ENCODE peak calls at places on chromosome 10, in seven cellular contexts. S is SK-N-SH, F is GM23338, Q is PC-3, K is HCT116, W is neural progenitor cell, P is GM23248. J is an unnamed sample.

GRCh38 chr10:118567701-118568248 is 27.7 kb downstream of the PRLHR start:
- DNase-seq in K (no peak), W (no peak), P (no peak), S (no peak), Q (no peak), F (no peak), J (no peak)

GRCh38 chr10:30806824-30807223 is 177.3 kb upstream of the LYZL2 start:
- DNase-seq in S (no peak), Q (no peak), K (no peak), F (no peak), W (no peak), P (peak), J (no peak)

GRCh38 chr10:12735843-12736462 is 265.6 kb downstream of the CCDC3 start:
- DNase-seq in S (no peak), F (no peak), K (no peak), Q (no peak), W (no peak), P (no peak), J (no peak)

GRCh38 chr10:3757638-3758490 is 27.1 kb downstream of the KLF6 start:
- DNase-seq in F (no peak), W (no peak), Q (peak), P (peak), K (no peak), S (peak), J (peak)

GRCh38 chr10:13712799-13713581 is 126.2 kb downstream of the PRPF18 start:
- DNase-seq in F (no peak), S (no peak), P (peak), Q (peak), W (no peak), K (peak), J (peak)

GRCh38 chr10:17001961-17002749 is 127.5 kb downstream of the CUBN start:
- DNase-seq in Q (no peak), W (no peak), S (no peak), K (no peak), P (peak), F (no peak), J (no peak)

GRCh38 chr10:96857613-96858012 is 25.5 kb downstream of the LCOR start:
- DNase-seq in S (no peak), F (no peak), W (no peak), Q (no peak), K (no peak), P (no peak), J (no peak)

GRCh38 chr10:71806706-71807556 is 33.6 kb upstream of the VSIR start:
- DNase-seq in P (no peak), F (no peak), S (no peak), Q (no peak), K (no peak), W (no peak), J (no peak)

GRCh38 chr10:31887850-31888249 is 40.8 kb downstream of the ARHGAP12 start:
- DNase-seq in F (no peak), K (no peak), W (no peak), P (no peak), S (no peak), Q (no peak), J (no peak)

GRCh38 chr10:30701471-30702173 is 72.1 kb upstream of the LYZL2 start:
- DNase-seq in P (peak), K (no peak), F (no peak), W (no peak), Q (peak), S (peak), J (peak)

GRCh38 chr10:64682043-64682442 is 1160.8 kb downstream of the REEP3 start:
- DNase-seq in F (no peak), P (no peak), S (no peak), Q (peak), W (no peak), K (no peak), J (no peak)

GRCh38 chr10:3293536-3294431 is 121.2 kb upstream of the PITRM1 start:
- DNase-seq in K (no peak), Q (no peak), S (no peak), P (peak), W (no peak), F (no peak), J (no peak)

GRCh38 chr10:33556581-33556980 is 222.1 kb upstream of the NRP1 start:
- DNase-seq in W (peak), P (no peak), K (no peak), Q (no peak), F (no peak), S (no peak), J (no peak)

GRCh38 chr10:114940735-114941134 is 2.7 kb downstream of the TRUB1 start:
- DNase-seq in P (peak), S (no peak), W (no peak), K (no peak), F (no peak), Q (no peak), J (no peak)

GRCh38 chr10:35211390-35211789 is 84.7 kb downstream of the CREM start:
- DNase-seq in F (peak), S (no peak), P (no peak), W (peak), Q (no peak), K (no peak), J (no peak)

GRCh38 chr10:72090326-72090725 is 2.0 kb upstream of the SPOCK2 start:
- DNase-seq in Q (peak), P (no peak), F (no peak), W (no peak), K (no peak), S (no peak), J (no peak)

GRCh38 chr10:84743483-84743882 is 415.1 kb downstream of the CCSER2 start:
- DNase-seq in S (no peak), Q (peak), K (peak), W (no peak), P (peak), F (peak), J (peak)

GRCh38 chr10:2508971-2509605 is 558.3 kb upstream of the PFKP start:
- DNase-seq in F (no peak), S (no peak), P (peak), K (no peak), Q (no peak), W (no peak), J (no peak)

GRCh38 chr10:17237915-17238444 is 9.9 kb downstream of the VIM start:
- DNase-seq in P (peak), K (no peak), W (no peak), S (no peak), F (no peak), Q (no peak), J (no peak)

GRCh38 chr10:78202386-78202785 is 168.7 kb downstream of the RPS24 start:
- DNase-seq in W (no peak), F (no peak), K (no peak), Q (no peak), S (no peak), P (no peak), J (no peak)

GRCh38 chr10:85187047-85187446 is 858.7 kb downstream of the CCSER2 start:
- DNase-seq in S (no peak), P (no peak), F (no peak), W (no peak), Q (no peak), K (no peak), J (no peak)

GRCh38 chr10:66301078-66301477 is 624.8 kb upstream of the LRRTM3 start:
- DNase-seq in K (no peak), P (no peak), Q (peak), S (no peak), W (no peak), F (no peak), J (no peak)

GRCh38 chr10:9762966-9763656 is 1254.6 kb upstream of the CELF2 start:
- DNase-seq in Q (no peak), K (no peak), W (no peak), P (peak), F (no peak), S (no peak), J (no peak)

GRCh38 chr10:90133606-90134005 is 432.2 kb downstream of the KIF20B start:
- DNase-seq in Q (peak), S (no peak), F (no peak), P (no peak), K (no peak), W (no peak), J (no peak)

GRCh38 chr10:57946833-57947232 is 320.9 kb downstream of the IPMK start:
- DNase-seq in F (no peak), Q (no peak), P (no peak), S (no peak), W (no peak), K (no peak), J (no peak)

GRCh38 chr10:93436577-93436976 is 45.6 kb downstream of the MYOF start:
- DNase-seq in F (peak), P (peak), Q (peak), W (no peak), S (no peak), K (no peak), J (no peak)

GRCh38 chr10:58081353-58081752 is 186.3 kb downstream of the IPMK start:
- DNase-seq in S (no peak), Q (no peak), K (no peak), F (no peak), P (no peak), W (no peak), J (no peak)

GRCh38 chr10:22550732-22551131 is 163.6 kb downstream of the PIP4K2A start:
- DNase-seq in W (peak), K (peak), Q (peak), S (peak), P (peak), F (peak), J (peak)

GRCh38 chr10:103575416-103576075 is 82.0 kb downstream of the NEURL1 start:
- DNase-seq in K (no peak), F (no peak), P (no peak), W (no peak), S (no peak), Q (peak), J (no peak)

GRCh38 chr10:77566228-77566627 is 71.4 kb downstream of the KCNMA1 start:
- DNase-seq in F (no peak), S (no peak), Q (no peak), P (peak), W (no peak), K (no peak), J (no peak)

GRCh38 chr10:24691113-24691512 is 32.6 kb downstream of the ARHGAP21 start:
- DNase-seq in F (no peak), K (no peak), P (peak), Q (no peak), S (no peak), W (peak), J (no peak)

GRCh38 chr10:49612513-49613159 is 1.2 kb upstream of the CHAT start:
- DNase-seq in Q (peak), W (peak), K (no peak), F (peak), S (no peak), P (no peak), J (no peak)

GRCh38 chr10:92848037-92848440 is 281 bp upstream of the EXOC6 start:
- DNase-seq in F (no peak), S (no peak), W (no peak), Q (no peak), P (no peak), K (no peak), J (no peak)

GRCh38 chr10:95841711-95842498 is 65.9 kb upstream of the CC2D2B start:
- DNase-seq in W (peak), S (peak), P (peak), F (peak), K (peak), Q (peak), J (peak)

GRCh38 chr10:96387151-96387550 is 28.3 kb upstream of the OPALIN start:
- DNase-seq in P (peak), Q (no peak), S (no peak), K (no peak), W (no peak), F (no peak), J (no peak)

DNA sequence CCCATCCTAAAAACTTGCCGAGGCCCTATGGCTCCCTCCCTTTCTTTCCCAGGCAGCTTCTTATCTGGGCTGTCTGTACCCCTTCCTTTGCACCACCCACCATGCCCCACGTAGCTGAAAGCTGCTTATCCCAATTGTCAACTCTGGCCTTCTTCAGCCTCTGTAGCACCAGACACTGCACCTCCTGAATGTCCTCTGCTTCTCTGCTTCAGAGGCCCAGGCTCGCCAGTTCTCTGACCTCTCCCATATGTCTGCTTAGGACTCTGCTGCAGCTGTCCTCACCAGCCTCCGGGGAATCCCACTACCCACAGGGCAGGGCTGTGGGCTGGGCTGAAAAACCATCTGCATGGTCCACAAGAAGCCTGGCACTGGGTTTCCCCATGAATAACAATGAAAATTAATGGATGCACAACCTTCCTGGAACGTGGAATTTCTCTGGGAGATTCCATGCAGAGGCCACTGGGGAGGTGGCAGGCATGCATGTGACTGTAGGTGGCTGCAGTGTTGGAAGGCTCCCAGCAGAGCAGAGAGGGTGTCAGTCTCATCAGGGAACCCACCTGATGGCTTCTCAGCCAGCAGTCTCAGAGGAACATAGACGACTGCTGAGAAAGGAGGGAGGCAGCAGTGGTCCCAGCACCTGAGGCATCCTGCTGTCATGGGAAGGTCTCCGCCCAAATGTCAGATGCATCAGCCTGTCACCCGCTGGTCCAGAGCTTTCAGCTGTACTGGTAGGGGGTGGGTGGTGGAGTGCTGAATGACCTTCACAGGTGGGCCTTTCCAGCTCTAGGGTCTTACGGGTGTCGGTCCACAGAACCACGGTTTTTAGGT is 16.8 kb upstream of the SH2D4B start:
- DNase-seq in F (no peak), S (no peak), W (no peak), Q (no peak), K (no peak), P (no peak), J (no peak)
- TF ChIP-seq EZH2phosphoT487 in F (no peak), S (no peak), W (no peak), Q (no peak), K (no peak), P (no peak), J (no peak)

GRCh38 chr10:124590216-124591122 is 128.8 kb downstream of the LHPP start:
- DNase-seq in P (no peak), S (no peak), F (no peak), K (no peak), W (no peak), Q (no peak), J (no peak)

GRCh38 chr10:124591123-124591495 is 129.5 kb downstream of the LHPP start:
- DNase-seq in W (no peak), K (no peak), F (no peak), S (no peak), Q (no peak), P (no peak), J (no peak)

GRCh38 chr10:124589491-124590006 is 127.9 kb downstream of the LHPP start:
- DNase-seq in P (peak), F (no peak), K (no peak), Q (no peak), W (no peak), S (no peak), J (no peak)

GRCh38 chr10:124587811-124588211 is 126.2 kb downstream of the LHPP start:
- DNase-seq in K (no peak), S (no peak), W (no peak), P (no peak), F (no peak), Q (no peak), J (no peak)

DNA sequence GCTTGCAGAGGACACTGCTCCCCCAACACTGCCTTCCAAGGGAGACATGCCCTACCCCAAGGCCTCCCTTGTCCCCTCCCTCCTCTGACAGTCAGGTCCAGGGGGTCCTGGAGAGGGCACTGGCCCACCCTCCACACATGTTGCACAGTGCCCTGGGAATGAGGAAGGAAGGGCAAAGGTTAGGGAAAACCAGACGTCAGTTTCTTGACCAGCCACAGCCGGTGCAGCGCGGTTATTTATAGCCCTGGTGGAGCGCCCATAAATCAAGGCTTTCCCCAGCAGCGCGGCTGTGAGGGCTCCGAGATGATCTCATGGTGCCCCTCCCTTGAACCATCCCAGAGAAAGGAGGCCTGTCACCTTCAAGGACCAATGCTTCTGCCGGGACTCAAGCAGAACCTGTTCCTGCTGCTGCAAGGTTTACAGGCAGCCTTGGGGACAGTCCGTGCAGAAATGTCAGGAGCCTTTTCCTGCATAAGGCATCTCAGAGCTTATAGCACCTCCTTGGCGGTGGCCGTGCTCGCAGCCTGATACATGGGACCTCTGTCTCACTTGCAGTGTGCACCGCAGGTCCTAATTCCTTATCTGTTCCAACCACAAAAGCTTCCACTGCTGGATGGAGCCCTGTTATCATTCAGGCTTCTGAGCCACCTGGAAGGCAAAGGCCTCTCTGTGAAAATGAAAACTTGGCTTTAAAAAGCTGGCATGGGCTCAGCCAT is 127.3 kb downstream of the LHPP start:
- DNase-seq in Q (peak), F (no peak), W (no peak), P (peak), K (no peak), S (no peak), J (no peak)
- TF ChIP-seq EZH2phosphoT487 in Q (no peak), F (no peak), W (no peak), P (no peak), K (no peak), S (no peak), J (no peak)

GRCh38 chr10:75023074-75023473 is 88.4 kb upstream of the SAMD8 start:
- DNase-seq in K (no peak), Q (no peak), P (no peak), F (no peak), S (no peak), W (no peak), J (no peak)
- TF ChIP-seq EZH2phosphoT487 in K (no peak), Q (no peak), P (no peak), F (no peak), S (no peak), W (no peak), J (no peak)

GRCh38 chr10:120505866-120506265 is 48.8 kb downstream of the PLPP4 start:
- DNase-seq in K (no peak), P (peak), Q (no peak), W (no peak), F (no peak), S (no peak), J (no peak)
- TF ChIP-seq EZH2phosphoT487 in K (no peak), P (no peak), Q (no peak), W (no peak), F (no peak), S (no peak), J (no peak)

DNA sequence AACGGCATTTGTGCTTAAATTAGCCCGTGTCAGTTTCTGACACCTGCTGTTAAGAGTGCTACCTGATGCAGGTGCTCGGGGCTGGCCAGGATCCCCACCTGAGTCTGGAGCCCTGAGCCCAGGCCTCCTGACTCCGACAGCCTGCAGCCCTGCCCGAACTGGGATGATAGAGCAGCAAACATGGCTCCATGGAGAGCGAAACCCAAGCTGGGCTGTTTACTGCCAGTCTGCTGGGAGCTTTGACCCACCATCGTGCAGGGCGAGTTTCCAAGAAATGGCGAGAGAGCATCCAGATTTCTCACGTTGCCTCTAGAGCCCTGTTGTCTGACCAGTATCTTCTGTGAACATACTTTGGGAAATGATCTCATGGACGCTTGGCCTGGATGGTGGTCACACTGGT is 66.2 kb downstream of the MGMT start:
- DNase-seq in P (no peak), F (no peak), K (no peak), S (no peak), Q (no peak), W (no peak), J (no peak)
- TF ChIP-seq EZH2phosphoT487 in P (no peak), F (no peak), K (no peak), S (no peak), Q (no peak), W (no peak), J (no peak)

GRCh38 chr10:45566415-45566814 is 106.2 kb downstream of the ZFAND4 start:
- DNase-seq in K (no peak), W (no peak), F (no peak), P (no peak), Q (no peak), S (no peak), J (no peak)
- TF ChIP-seq EZH2phosphoT487 in K (no peak), W (no peak), F (no peak), P (no peak), Q (no peak), S (no peak), J (no peak)